ENCODE peak calls at places on chromosomes 16 and 17, in five cellular contexts. One of them, this sample, is unnamed.

GRCh38 chr16:83187404-83187803 is 560.6 kb downstream of the CDH13 start:
- DNase-seq in mesenchymal stem cell: peak
- DNase-seq in HCT116: no peak
- DNase-seq in IMR-90: peak
- DNase-seq in neural progenitor cell: no peak
- DNase-seq in this sample: peak

GRCh38 chr17:80415626-80416042 is 667 bp downstream of the ENDOV start:
- DNase-seq in mesenchymal stem cell: no peak
- DNase-seq in HCT116: no peak
- DNase-seq in IMR-90: no peak
- DNase-seq in neural progenitor cell: no peak
- DNase-seq in this sample: no peak

GRCh38 chr17:79045001-79045729 is 21.2 kb downstream of the C1QTNF1 start:
- DNase-seq in mesenchymal stem cell: no peak
- DNase-seq in HCT116: no peak
- DNase-seq in IMR-90: no peak
- DNase-seq in neural progenitor cell: no peak
- DNase-seq in this sample: no peak

GRCh38 chr17:16325964-16326363 is 27.3 kb downstream of the CENPV start:
- DNase-seq in mesenchymal stem cell: no peak
- DNase-seq in HCT116: no peak
- DNase-seq in IMR-90: no peak
- DNase-seq in neural progenitor cell: no peak
- DNase-seq in this sample: no peak

GRCh38 chr17:80861892-80862291 is 129.7 kb upstream of the CHMP6 start:
- DNase-seq in mesenchymal stem cell: peak
- DNase-seq in HCT116: no peak
- DNase-seq in IMR-90: peak
- DNase-seq in neural progenitor cell: peak
- DNase-seq in this sample: peak

GRCh38 chr17:40551091-40551873 is 14.0 kb downstream of the CCR7 start:
- DNase-seq in mesenchymal stem cell: peak
- DNase-seq in HCT116: no peak
- DNase-seq in IMR-90: peak
- DNase-seq in neural progenitor cell: no peak
- DNase-seq in this sample: peak

GRCh38 chr16:31202402-31203385 is at the start of gene PYCARD:
- DNase-seq in mesenchymal stem cell: peak
- DNase-seq in HCT116: no peak
- DNase-seq in IMR-90: peak
- DNase-seq in neural progenitor cell: peak
- DNase-seq in this sample: peak

GRCh38 chr16:69306031-69306430 is 5.1 kb upstream of the VPS4A start:
- DNase-seq in mesenchymal stem cell: no peak
- DNase-seq in HCT116: no peak
- DNase-seq in IMR-90: no peak
- DNase-seq in neural progenitor cell: no peak
- DNase-seq in this sample: peak

GRCh38 chr17:1294157-1294717 is 14.8 kb downstream of the TRARG1 start:
- DNase-seq in mesenchymal stem cell: no peak
- DNase-seq in HCT116: no peak
- DNase-seq in IMR-90: no peak
- DNase-seq in neural progenitor cell: no peak
- DNase-seq in this sample: no peak

GRCh38 chr16:25045696-25046381 is 30.7 kb upstream of the ARHGAP17 start:
- DNase-seq in mesenchymal stem cell: peak
- DNase-seq in HCT116: no peak
- DNase-seq in IMR-90: peak
- DNase-seq in neural progenitor cell: no peak
- DNase-seq in this sample: no peak

GRCh38 chr17:48882272-48882671 is 10.3 kb upstream of the ATP5MC1 start:
- DNase-seq in mesenchymal stem cell: no peak
- DNase-seq in HCT116: no peak
- DNase-seq in IMR-90: no peak
- DNase-seq in neural progenitor cell: no peak
- DNase-seq in this sample: no peak

GRCh38 chr17:77657821-77658220 is 300.7 kb upstream of the TNRC6C start:
- DNase-seq in mesenchymal stem cell: no peak
- DNase-seq in HCT116: no peak
- DNase-seq in IMR-90: no peak
- DNase-seq in neural progenitor cell: no peak
- DNase-seq in this sample: no peak

GRCh38 chr17:8121531-8122390 is 2.1 kb downstream of the HES7 start:
- DNase-seq in mesenchymal stem cell: peak
- DNase-seq in HCT116: peak
- DNase-seq in IMR-90: peak
- DNase-seq in neural progenitor cell: peak
- DNase-seq in this sample: peak
- H3K9ac ChIP-seq in mesenchymal stem cell: no peak
- H3K9ac ChIP-seq in HCT116: peak
- H3K9ac ChIP-seq in IMR-90: no peak
- H3K9ac ChIP-seq in neural progenitor cell: no peak
- H3K9ac ChIP-seq in this sample: no peak

DNA sequence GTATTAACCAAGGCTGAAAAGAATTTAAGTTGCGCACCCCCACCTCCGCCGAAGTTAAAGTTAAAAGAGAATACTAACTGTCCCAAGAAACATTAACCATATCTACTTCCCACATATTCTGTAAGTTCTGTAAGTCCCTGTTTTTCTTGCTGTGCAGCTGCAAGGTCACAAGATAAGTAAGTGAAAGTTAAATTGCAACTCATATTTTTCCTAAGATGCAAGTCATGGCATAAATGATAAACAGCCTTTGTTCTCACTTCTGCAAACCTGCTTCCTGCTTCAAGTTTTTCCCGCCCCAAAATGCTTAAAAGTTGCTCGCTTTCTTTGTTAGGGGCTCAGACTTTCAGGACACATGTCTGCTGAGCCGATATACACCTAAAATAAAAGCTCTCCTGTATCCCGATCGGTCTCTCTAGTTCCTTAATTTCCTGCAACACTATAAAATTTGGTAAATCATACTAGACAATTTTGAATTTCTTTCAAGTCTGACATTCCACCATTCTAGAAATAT is 32.6 kb upstream of the ABCA9 start:
- DNase-seq in mesenchymal stem cell: no peak
- DNase-seq in HCT116: no peak
- DNase-seq in IMR-90: no peak
- DNase-seq in neural progenitor cell: no peak
- DNase-seq in this sample: no peak
- H3K4me3 ChIP-seq in mesenchymal stem cell: no peak
- H3K4me3 ChIP-seq in HCT116: no peak
- H3K4me3 ChIP-seq in IMR-90: no peak
- H3K4me3 ChIP-seq in neural progenitor cell: no peak
- H3K4me3 ChIP-seq in this sample: no peak

GRCh38 chr16:58501242-58502131 is 1.5 kb downstream of the NDRG4 start:
- DNase-seq in mesenchymal stem cell: no peak
- DNase-seq in HCT116: no peak
- DNase-seq in IMR-90: no peak
- DNase-seq in neural progenitor cell: peak
- DNase-seq in this sample: peak

GRCh38 chr16:58502217-58502921 is 2.4 kb downstream of the NDRG4 start:
- DNase-seq in mesenchymal stem cell: no peak
- DNase-seq in HCT116: no peak
- DNase-seq in IMR-90: no peak
- DNase-seq in neural progenitor cell: no peak
- DNase-seq in this sample: no peak

GRCh38 chr16:58499615-58500328 is at the start of gene NDRG4:
- DNase-seq in mesenchymal stem cell: peak
- DNase-seq in HCT116: peak
- DNase-seq in IMR-90: peak
- DNase-seq in neural progenitor cell: peak
- DNase-seq in this sample: peak

GRCh38 chr16:58499092-58499511 is 841 bp upstream of the NDRG4 start:
- DNase-seq in mesenchymal stem cell: no peak
- DNase-seq in HCT116: no peak
- DNase-seq in IMR-90: no peak
- DNase-seq in neural progenitor cell: no peak
- DNase-seq in this sample: no peak

DNA sequence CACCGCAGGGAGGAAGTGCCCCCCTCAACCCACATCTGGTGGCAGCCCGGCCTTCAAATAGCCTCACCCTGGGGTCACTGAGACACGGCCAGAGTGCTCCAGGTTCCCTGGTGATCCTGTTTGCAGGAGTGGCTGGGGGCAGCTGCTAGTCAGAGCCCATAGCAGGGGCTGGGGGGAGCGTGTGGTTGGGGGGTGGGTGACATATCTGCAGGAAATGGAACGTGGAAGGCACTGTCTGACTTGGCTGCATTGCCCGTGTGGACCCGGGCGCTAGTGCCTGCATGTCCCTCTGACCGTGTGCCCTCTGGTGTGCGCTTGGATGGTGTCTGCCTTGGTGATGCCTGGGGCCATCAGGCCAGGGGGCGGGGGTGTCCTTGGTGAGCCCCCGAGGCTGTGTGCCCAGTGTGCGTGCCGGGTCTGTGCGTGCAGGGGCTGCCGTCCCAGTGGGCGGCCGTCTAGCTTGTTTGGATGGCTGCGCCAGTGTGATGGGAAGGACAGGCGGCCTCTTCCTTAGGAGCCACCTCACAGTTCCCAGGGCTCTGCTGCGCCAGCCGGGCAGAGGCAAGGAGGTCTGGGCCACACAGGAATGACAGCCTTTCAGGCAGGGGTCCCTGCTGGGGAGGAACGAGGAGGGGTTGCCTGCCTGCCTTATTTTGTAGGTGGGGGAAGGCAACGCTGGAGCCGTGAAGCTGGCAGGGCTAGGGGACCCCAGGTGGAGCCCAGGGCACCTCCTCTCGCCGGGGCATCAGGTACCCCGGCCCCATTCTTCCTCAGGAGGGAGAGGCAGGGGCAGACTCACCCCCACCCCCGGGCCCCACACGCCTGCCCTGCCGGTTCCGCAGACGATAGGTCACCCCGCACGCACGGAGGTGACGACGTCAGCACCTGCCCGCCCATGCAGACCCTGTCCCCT is 642 bp downstream of the NDRG4 start:
- DNase-seq in mesenchymal stem cell: peak
- DNase-seq in HCT116: no peak
- DNase-seq in IMR-90: no peak
- DNase-seq in neural progenitor cell: peak
- DNase-seq in this sample: peak
- H3K9ac ChIP-seq in mesenchymal stem cell: peak
- H3K9ac ChIP-seq in HCT116: peak
- H3K9ac ChIP-seq in IMR-90: peak
- H3K9ac ChIP-seq in neural progenitor cell: no peak
- H3K9ac ChIP-seq in this sample: no peak

DNA sequence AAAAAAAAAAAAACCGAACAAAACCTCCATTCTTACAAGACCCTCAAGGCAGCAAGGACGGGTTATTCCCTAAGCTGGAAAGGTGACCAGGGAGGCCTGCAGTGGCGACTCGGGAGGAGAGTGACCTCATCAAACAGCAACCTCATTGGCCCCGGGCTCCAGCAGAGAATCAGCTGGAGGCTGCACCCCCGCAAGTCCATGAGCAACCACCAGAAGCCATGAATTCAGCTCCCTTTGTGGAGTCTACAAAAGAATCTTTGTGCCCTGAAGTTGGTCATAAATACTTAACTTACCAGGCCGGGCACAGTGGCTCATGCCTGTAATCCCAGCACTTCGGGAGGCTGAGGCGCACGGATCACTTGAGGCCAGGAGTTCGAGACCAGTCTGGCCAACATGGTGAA is 80.9 kb upstream of the CREBBP start:
- DNase-seq in mesenchymal stem cell: no peak
- DNase-seq in HCT116: no peak
- DNase-seq in IMR-90: peak
- DNase-seq in neural progenitor cell: no peak
- DNase-seq in this sample: peak
- H3K4me3 ChIP-seq in mesenchymal stem cell: no peak
- H3K4me3 ChIP-seq in HCT116: peak
- H3K4me3 ChIP-seq in IMR-90: no peak
- H3K4me3 ChIP-seq in neural progenitor cell: no peak
- H3K4me3 ChIP-seq in this sample: peak

DNA sequence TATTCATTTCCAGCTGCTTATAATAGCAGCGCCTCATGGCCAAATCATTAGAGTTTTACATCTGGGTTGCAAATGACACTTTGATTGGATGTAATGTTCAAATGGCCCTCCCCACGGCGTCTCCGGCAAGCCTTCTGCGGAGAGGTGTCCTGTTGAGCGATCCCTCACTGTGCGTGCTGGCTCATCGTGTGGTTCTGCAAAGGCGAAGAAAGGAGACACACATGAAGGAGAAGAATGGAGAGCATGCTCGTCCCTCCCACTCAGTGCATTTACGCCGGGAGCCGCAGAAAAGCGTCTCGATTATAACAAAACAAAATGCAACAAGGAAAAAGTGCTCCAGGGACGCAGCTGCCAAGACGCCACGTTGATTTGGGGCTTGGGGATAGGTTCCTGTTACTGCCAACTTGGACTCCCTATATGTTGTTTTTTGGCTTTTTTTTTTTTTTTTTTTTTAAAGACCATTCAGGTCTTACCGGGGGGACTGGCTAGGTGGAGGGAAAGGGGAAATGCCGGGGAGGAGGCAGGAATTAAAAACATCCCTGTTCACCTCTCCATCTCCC is 117.6 kb downstream of the C16orf78 start:
- DNase-seq in mesenchymal stem cell: no peak
- DNase-seq in HCT116: no peak
- DNase-seq in IMR-90: no peak
- DNase-seq in neural progenitor cell: peak
- DNase-seq in this sample: no peak
- H3K9ac ChIP-seq in mesenchymal stem cell: no peak
- H3K9ac ChIP-seq in HCT116: no peak
- H3K9ac ChIP-seq in IMR-90: no peak
- H3K9ac ChIP-seq in neural progenitor cell: no peak
- H3K9ac ChIP-seq in this sample: no peak

GRCh38 chr17:19305261-19305660 is 57.3 kb downstream of the B9D1 start:
- DNase-seq in mesenchymal stem cell: no peak
- DNase-seq in HCT116: no peak
- DNase-seq in IMR-90: no peak
- DNase-seq in neural progenitor cell: no peak
- DNase-seq in this sample: no peak

GRCh38 chr17:19307521-19307920 is 55.0 kb downstream of the B9D1 start:
- DNase-seq in mesenchymal stem cell: no peak
- DNase-seq in HCT116: no peak
- DNase-seq in IMR-90: no peak
- DNase-seq in neural progenitor cell: no peak
- DNase-seq in this sample: no peak

GRCh38 chr17:19304751-19305150 is 57.8 kb downstream of the B9D1 start:
- DNase-seq in mesenchymal stem cell: no peak
- DNase-seq in HCT116: no peak
- DNase-seq in IMR-90: no peak
- DNase-seq in neural progenitor cell: no peak
- DNase-seq in this sample: no peak

GRCh38 chr17:19305761-19306159 is 56.8 kb downstream of the B9D1 start:
- DNase-seq in mesenchymal stem cell: no peak
- DNase-seq in HCT116: no peak
- DNase-seq in IMR-90: no peak
- DNase-seq in neural progenitor cell: no peak
- DNase-seq in this sample: no peak

GRCh38 chr17:19306160-19307111 is 56.1 kb downstream of the B9D1 start:
- DNase-seq in mesenchymal stem cell: no peak
- DNase-seq in HCT116: no peak
- DNase-seq in IMR-90: no peak
- DNase-seq in neural progenitor cell: no peak
- DNase-seq in this sample: no peak
- H3K4me3 ChIP-seq in mesenchymal stem cell: no peak
- H3K4me3 ChIP-seq in HCT116: no peak
- H3K4me3 ChIP-seq in IMR-90: no peak
- H3K4me3 ChIP-seq in neural progenitor cell: no peak
- H3K4me3 ChIP-seq in this sample: no peak